ENCODE peak calls at places on chromosomes 4 and X, in nine cellular contexts. T, B, A, C, E, N, I, U and K are unnamed samples.

GRCh38 chr4:177250056-177250696 is 59.5 kb upstream of the NEIL3 start:
- DNase-seq in B (peak; percentile 59), A (peak; percentile 85), E (peak; percentile 84), T (peak; percentile 40), U (peak; percentile 83), N (peak; percentile 34), C (peak; percentile 43), I (peak; percentile 69), K (peak; percentile 15)

GRCh38 chrX:47651043-47651905 is 911 bp upstream of the ELK1 start:
- DNase-seq in E (no peak), T (no peak), N (no peak), B (no peak), C (no peak), U (no peak), I (no peak), A (no peak), K (no peak)

GRCh38 chrX:68762649-68763268 is 66.1 kb upstream of the EFNB1 start:
- DNase-seq in C (no peak), N (no peak), T (no peak), U (no peak), E (no peak), A (no peak), B (no peak), I (no peak), K (no peak)

GRCh38 chr4:143514432-143514831 is 930 bp downstream of the SMARCA5 start:
- DNase-seq in N (peak; percentile 35), T (peak; percentile 5), C (peak; percentile 12), I (peak; percentile 65), B (peak; percentile 66), U (peak; percentile 67), E (peak; percentile 66), A (peak; percentile 51), K (no peak)

GRCh38 chr4:153479118-153479517 is 13.0 kb downstream of the TMEM131L start:
- DNase-seq in E (no peak), C (no peak), B (no peak), A (no peak), T (no peak), U (no peak), N (no peak), I (no peak), K (no peak)

GRCh38 chrX:131792356-131792749 is 230.7 kb upstream of the STK26 start:
- DNase-seq in I (peak; percentile 89), N (peak; percentile 74), B (peak; percentile 87), T (peak; percentile 80), E (no peak), U (no peak), A (no peak), C (no peak), K (peak; percentile 85)

GRCh38 chr4:101201421-101201820 is 145.9 kb downstream of the PPP3CA start:
- DNase-seq in T (no peak), I (no peak), A (no peak), B (no peak), E (no peak), C (no peak), U (peak; percentile 9), N (no peak), K (no peak)

GRCh38 chr4:138445098-138445497 is 202.9 kb upstream of the SLC7A11 start:
- DNase-seq in A (no peak), U (no peak), C (no peak), T (no peak), B (peak; percentile 1), I (no peak), E (no peak), N (no peak), K (no peak)

GRCh38 chrX:52865328-52865980 is 2.4 kb downstream of the XAGE3 start:
- DNase-seq in N (no peak), T (no peak), C (no peak), B (peak; percentile 10), U (no peak), I (no peak), A (no peak), E (no peak), K (no peak)